ENCODE peak calls at places on chromosomes 12 and 14, in four cellular contexts. One of them, this sample, is unnamed.

GRCh38 chr14:67602995-67603545 is 3.0 kb upstream of the PIGH start:
- DNase-seq in stomach: no peak
- DNase-seq in T follicular helper cell: no peak
- DNase-seq in astrocyte of the spinal cord: no peak
- DNase-seq in this sample: no peak

GRCh38 chr14:89899917-89900680 is 54.4 kb downstream of the EFCAB11 start:
- DNase-seq in stomach: no peak
- DNase-seq in T follicular helper cell: no peak
- DNase-seq in astrocyte of the spinal cord: peak; percentile 32
- DNase-seq in this sample: peak; percentile 35

GRCh38 chr14:24958271-24958670 is 91.7 kb downstream of the STXBP6 start:
- DNase-seq in stomach: no peak
- DNase-seq in astrocyte of the spinal cord: no peak
- DNase-seq in T follicular helper cell: no peak
- DNase-seq in this sample: no peak

GRCh38 chr14:79383031-79383430 is 828.3 kb downstream of the DIO2 start:
- DNase-seq in astrocyte of the spinal cord: no peak
- DNase-seq in stomach: no peak
- DNase-seq in T follicular helper cell: no peak
- DNase-seq in this sample: no peak

GRCh38 chr12:39103552-39104165 is 198.3 kb upstream of the CPNE8 start:
- DNase-seq in astrocyte of the spinal cord: peak; percentile 52
- DNase-seq in stomach: no peak
- DNase-seq in T follicular helper cell: no peak
- DNase-seq in this sample: peak; percentile 53

GRCh38 chr12:29593001-29593400 is 95.5 kb upstream of the OVCH1 start:
- DNase-seq in T follicular helper cell: no peak
- DNase-seq in astrocyte of the spinal cord: no peak
- DNase-seq in stomach: no peak
- DNase-seq in this sample: no peak

GRCh38 chr12:67515679-67516363 is 132.7 kb upstream of the DYRK2 start:
- DNase-seq in stomach: peak; percentile 57
- DNase-seq in T follicular helper cell: peak; percentile 15
- DNase-seq in astrocyte of the spinal cord: no peak
- DNase-seq in this sample: no peak

GRCh38 chr12:68334136-68334535 is 2.0 kb upstream of the MDM1 start:
- DNase-seq in stomach: no peak
- DNase-seq in T follicular helper cell: no peak
- DNase-seq in astrocyte of the spinal cord: no peak
- DNase-seq in this sample: peak; percentile 20

GRCh38 chr12:55930771-55931316 is at the start of gene DGKA:
- DNase-seq in T follicular helper cell: peak; percentile 60
- DNase-seq in astrocyte of the spinal cord: peak; percentile 78
- DNase-seq in stomach: peak; percentile 45
- DNase-seq in this sample: peak; percentile 70

GRCh38 chr12:110869035-110869434 is 22.2 kb downstream of the CCDC63 start:
- DNase-seq in astrocyte of the spinal cord: no peak
- DNase-seq in stomach: no peak
- DNase-seq in T follicular helper cell: no peak
- DNase-seq in this sample: no peak

GRCh38 chr12:1939745-1940607 is 21.5 kb upstream of the CACNA2D4 start:
- DNase-seq in T follicular helper cell: peak; percentile 85
- DNase-seq in astrocyte of the spinal cord: peak; percentile 87
- DNase-seq in stomach: peak; percentile 91
- DNase-seq in this sample: peak; percentile 85

GRCh38 chr12:95416111-95416636 is 57.8 kb upstream of the METAP2 start:
- DNase-seq in stomach: no peak
- DNase-seq in T follicular helper cell: no peak
- DNase-seq in astrocyte of the spinal cord: no peak
- DNase-seq in this sample: no peak

GRCh38 chr12:55728185-55728931 is 451 bp downstream of the CD63 start:
- DNase-seq in T follicular helper cell: no peak
- DNase-seq in stomach: peak; percentile 77
- DNase-seq in astrocyte of the spinal cord: peak; percentile 80
- DNase-seq in this sample: peak; percentile 61

GRCh38 chr14:89933002-89933401 is 21.5 kb downstream of the EFCAB11 start:
- DNase-seq in T follicular helper cell: no peak
- DNase-seq in astrocyte of the spinal cord: no peak
- DNase-seq in stomach: no peak
- DNase-seq in this sample: no peak

GRCh38 chr14:34722723-34723545 is 8.5 kb upstream of the CFL2 start:
- DNase-seq in astrocyte of the spinal cord: peak; percentile 70
- DNase-seq in T follicular helper cell: no peak
- DNase-seq in stomach: peak; percentile 32
- DNase-seq in this sample: peak; percentile 78

GRCh38 chr14:92323031-92323915 is at the start of gene SLC24A4:
- DNase-seq in astrocyte of the spinal cord: no peak
- DNase-seq in T follicular helper cell: no peak
- DNase-seq in stomach: no peak
- DNase-seq in this sample: no peak

GRCh38 chr12:81450920-81451739 is 308.0 kb downstream of the PPFIA2 start:
- DNase-seq in T follicular helper cell: no peak
- DNase-seq in stomach: no peak
- DNase-seq in astrocyte of the spinal cord: peak; percentile 77
- DNase-seq in this sample: peak; percentile 54

GRCh38 chr12:109150124-109150640 is 33.8 kb downstream of the ACACB start:
- DNase-seq in stomach: no peak
- DNase-seq in T follicular helper cell: no peak
- DNase-seq in astrocyte of the spinal cord: no peak
- DNase-seq in this sample: no peak

GRCh38 chr12:130803707-130804106 is 35.3 kb downstream of the STX2 start:
- DNase-seq in T follicular helper cell: no peak
- DNase-seq in stomach: no peak
- DNase-seq in astrocyte of the spinal cord: peak; percentile 43
- DNase-seq in this sample: no peak

GRCh38 chr14:63770187-63770807 is 42.4 kb upstream of the SGPP1 start:
- DNase-seq in astrocyte of the spinal cord: peak; percentile 58
- DNase-seq in T follicular helper cell: peak; percentile 38
- DNase-seq in stomach: peak; percentile 54
- DNase-seq in this sample: peak; percentile 63

GRCh38 chr12:51635371-51635770 is 44.3 kb downstream of the SCN8A start:
- DNase-seq in astrocyte of the spinal cord: peak; percentile 14
- DNase-seq in T follicular helper cell: no peak
- DNase-seq in stomach: no peak
- DNase-seq in this sample: no peak

GRCh38 chr12:116662612-116663144 is 75.2 kb downstream of the SPRING1 start:
- DNase-seq in astrocyte of the spinal cord: peak; percentile 18
- DNase-seq in T follicular helper cell: no peak
- DNase-seq in stomach: no peak
- DNase-seq in this sample: no peak

GRCh38 chr12:93778306-93778705 is 101.1 kb downstream of the CRADD start:
- DNase-seq in astrocyte of the spinal cord: peak; percentile 58
- DNase-seq in stomach: no peak
- DNase-seq in T follicular helper cell: no peak
- DNase-seq in this sample: peak; percentile 82

GRCh38 chr12:15000575-15000974 is 27.7 kb downstream of the PDE6H start:
- DNase-seq in stomach: no peak
- DNase-seq in astrocyte of the spinal cord: no peak
- DNase-seq in T follicular helper cell: no peak
- DNase-seq in this sample: no peak

GRCh38 chr12:13087766-13088165 is 15.7 kb downstream of the GSG1 start:
- DNase-seq in T follicular helper cell: no peak
- DNase-seq in astrocyte of the spinal cord: no peak
- DNase-seq in stomach: no peak
- DNase-seq in this sample: no peak

GRCh38 chr12:124694846-124695497 is 127.6 kb upstream of the NCOR2 start:
- DNase-seq in astrocyte of the spinal cord: peak; percentile 97
- DNase-seq in stomach: no peak
- DNase-seq in T follicular helper cell: no peak
- DNase-seq in this sample: peak; percentile 90

GRCh38 chr12:12181516-12181915 is 85.3 kb downstream of the LRP6 start:
- DNase-seq in stomach: no peak
- DNase-seq in astrocyte of the spinal cord: peak; percentile 67
- DNase-seq in T follicular helper cell: no peak
- DNase-seq in this sample: peak; percentile 61

GRCh38 chr12:94779520-94779919 is 129.2 kb upstream of the TMCC3 start:
- DNase-seq in T follicular helper cell: no peak
- DNase-seq in stomach: no peak
- DNase-seq in astrocyte of the spinal cord: peak; percentile 96
- DNase-seq in this sample: peak; percentile 58

GRCh38 chr14:88951370-88951769 is 126.9 kb downstream of the TTC8 start:
- DNase-seq in astrocyte of the spinal cord: no peak
- DNase-seq in T follicular helper cell: no peak
- DNase-seq in stomach: no peak
- DNase-seq in this sample: no peak

GRCh38 chr12:124744659-124745467 is 118.8 kb downstream of the SCARB1 start:
- DNase-seq in astrocyte of the spinal cord: no peak
- DNase-seq in stomach: no peak
- DNase-seq in T follicular helper cell: no peak
- DNase-seq in this sample: no peak

GRCh38 chr12:89280833-89281533 is 71.3 kb downstream of the DUSP6 start:
- DNase-seq in T follicular helper cell: no peak
- DNase-seq in stomach: no peak
- DNase-seq in astrocyte of the spinal cord: no peak
- DNase-seq in this sample: peak; percentile 49

GRCh38 chr12:75815756-75816155 is 215.8 kb downstream of the PHLDA1 start:
- DNase-seq in astrocyte of the spinal cord: no peak
- DNase-seq in stomach: no peak
- DNase-seq in T follicular helper cell: no peak
- DNase-seq in this sample: no peak

GRCh38 chr14:96554315-96554910 is 52.2 kb downstream of the PAPOLA start:
- DNase-seq in T follicular helper cell: no peak
- DNase-seq in astrocyte of the spinal cord: no peak
- DNase-seq in stomach: no peak
- DNase-seq in this sample: no peak

GRCh38 chr14:54901380-54902142 is 1.1 kb downstream of the GCH1 start:
- DNase-seq in T follicular helper cell: no peak
- DNase-seq in stomach: no peak
- DNase-seq in astrocyte of the spinal cord: no peak
- DNase-seq in this sample: peak; percentile 17

GRCh38 chr12:120902846-120903381 is 1.2 kb downstream of the SPPL3 start:
- DNase-seq in stomach: no peak
- DNase-seq in T follicular helper cell: no peak
- DNase-seq in astrocyte of the spinal cord: no peak
- DNase-seq in this sample: peak; percentile 27

GRCh38 chr14:55514819-55515470 is 65.1 kb upstream of the KTN1 start:
- DNase-seq in stomach: no peak
- DNase-seq in T follicular helper cell: no peak
- DNase-seq in astrocyte of the spinal cord: peak; percentile 82
- DNase-seq in this sample: peak; percentile 93